ENCODE peak calls at places on chromosomes 2 and 18, in eight cellular contexts. U is psoas muscle; Z is ascending aorta; D is K562; V is brain microvascular endothelial cell; J is IMR-90; B is adrenal gland; G is CD4-positive, CD25-positive, alpha-beta regulatory T cell. P is an unnamed sample.
A peak's percentile ranks its signal among the peaks of the same experiment; 100 is the strongest.

GRCh38 chr18:48263913-48264506 is 145.2 kb downstream of the ZBTB7C start:
- DNase-seq in Z (no peak), D (no peak), G (no peak), B (no peak), U (no peak), V (no peak), J (no peak), P (no peak)

GRCh38 chr18:48345596-48345995 is 63.6 kb downstream of the ZBTB7C start:
- DNase-seq in B (no peak), G (no peak), V (peak; percentile 9), Z (no peak), U (peak; percentile 57), D (no peak), J (peak; percentile 4), P (no peak)

GRCh38 chr2:240916571-240917008 is 10.5 kb downstream of the CROCC2 start:
- DNase-seq in G (no peak), Z (peak; percentile 51), V (peak; percentile 30), U (peak; percentile 87), B (peak; percentile 14), D (peak; percentile 18), J (peak; percentile 84), P (no peak)

GRCh38 chr2:15243762-15244161 is 317.4 kb downstream of the NBAS start:
- DNase-seq in U (no peak), D (peak; percentile 25), J (peak; percentile 46), Z (no peak), V (peak; percentile 31), G (no peak), B (no peak), P (no peak)

GRCh38 chr2:161384864-161385263 is 31.2 kb upstream of the TBR1 start:
- DNase-seq in U (no peak), Z (no peak), V (no peak), J (no peak), D (no peak), G (peak; percentile 83), B (no peak), P (no peak)

GRCh38 chr2:161436411-161436810 is 20.3 kb downstream of the TBR1 start:
- DNase-seq in U (no peak), D (no peak), G (no peak), Z (no peak), J (peak; percentile 93), B (no peak), V (peak; percentile 51), P (no peak)

GRCh38 chr2:121075006-121075545 is 209.9 kb downstream of the TFCP2L1 start:
- DNase-seq in V (peak; percentile 98), B (no peak), U (peak; percentile 74), J (peak; percentile 93), D (peak; percentile 83), G (peak; percentile 42), Z (no peak), P (no peak)

GRCh38 chr2:25528173-25528572 is 145.2 kb downstream of the DTNB start:
- DNase-seq in J (peak; percentile 76), Z (no peak), U (no peak), B (no peak), D (no peak), V (peak; percentile 42), G (no peak), P (no peak)

GRCh38 chr2:29394311-29394710 is 279.1 kb downstream of the CLIP4 start:
- DNase-seq in V (no peak), J (no peak), D (no peak), U (no peak), Z (no peak), G (no peak), B (no peak), P (no peak)

GRCh38 chr2:17036343-17036742 is 370.7 kb upstream of the CYRIA start:
- DNase-seq in V (no peak), J (no peak), D (no peak), Z (no peak), B (no peak), U (no peak), G (no peak), P (no peak)

GRCh38 chr18:55234366-55235093 is 275.3 kb upstream of the CCDC68 start:
- DNase-seq in D (peak; percentile 50), U (peak; percentile 80), J (peak; percentile 79), V (peak; percentile 78), B (peak; percentile 82), Z (peak; percentile 23), G (peak; percentile 64), P (peak; percentile 51)

GRCh38 chr2:10245661-10246060 is 57.0 kb upstream of the HPCAL1 start:
- DNase-seq in U (no peak), Z (no peak), B (no peak), G (no peak), D (no peak), V (no peak), J (no peak), P (no peak)

GRCh38 chr2:30692829-30693265 is 114.4 kb downstream of the CAPN13 start:
- DNase-seq in G (no peak), Z (no peak), J (no peak), D (no peak), V (no peak), U (no peak), B (no peak), P (no peak)

GRCh38 chr2:69642709-69643601 is 584 bp downstream of the AAK1 start:
- DNase-seq in V (peak; percentile 79), U (peak; percentile 78), J (peak; percentile 85), D (peak; percentile 38), Z (peak; percentile 28), B (peak; percentile 72), G (peak; percentile 67), P (peak; percentile 43)

DNA sequence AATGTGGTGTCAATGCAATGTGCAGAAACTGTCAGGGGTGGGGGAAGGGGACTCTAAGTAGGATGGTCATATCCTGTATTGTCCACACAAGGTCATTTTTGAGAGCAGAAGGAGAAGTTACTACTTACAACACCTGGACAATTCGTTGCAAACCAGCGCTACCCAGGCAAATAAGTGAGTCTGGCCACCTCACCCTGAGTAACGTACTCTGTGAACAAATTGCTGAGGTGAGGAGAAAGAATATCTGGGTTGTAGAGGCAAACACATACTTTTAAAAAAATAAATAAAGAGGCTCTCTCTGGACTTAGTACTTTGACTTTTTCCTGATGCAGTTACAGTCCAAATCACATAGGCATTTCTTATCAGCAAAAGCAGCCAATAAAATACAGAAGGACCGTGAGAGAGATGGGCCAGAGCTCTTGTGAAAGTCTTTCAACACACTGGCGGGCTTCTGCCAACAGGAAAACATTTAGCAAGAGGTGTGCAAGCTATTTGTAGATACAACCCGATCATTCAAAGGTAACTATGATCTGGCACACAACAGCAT is 268.2 kb upstream of the ID2 start:
- DNase-seq in Z (no peak), D (no peak), J (peak; percentile 17), B (no peak), V (no peak), U (no peak), G (no peak), P (no peak)
- H3K27me3 ChIP-seq in Z (no peaks in the 10 kb centered on the region), D (peaks cover 47% of the 10 kb centered on the region), J (no peaks in the 10 kb centered on the region), B (no peaks in the 10 kb centered on the region), V (no peaks in the 10 kb centered on the region), U (no peaks in the 10 kb centered on the region), G (no peaks in the 10 kb centered on the region), P (peaks cover 3% of the 10 kb centered on the region)

GRCh38 chr2:135230150-135230549 is 178.1 kb downstream of the RAB3GAP1 start:
- DNase-seq in G (no peak), Z (no peak), U (no peak), J (no peak), D (no peak), V (no peak), B (no peak), P (no peak)
- H3K27ac ChIP-seq in G (no peak overlapping the region), Z (no peak overlapping the region), U (no peak overlapping the region), J (no peak overlapping the region), D (no peak overlapping the region), V (no peak overlapping the region), B (no peak overlapping the region), P (no peak overlapping the region)

GRCh38 chr2:88927142-88927541 is 235.7 kb downstream of the RPIA start:
- DNase-seq in V (no peak), G (no peak), U (no peak), Z (no peak), D (no peak), J (no peak), B (no peak), P (no peak)

GRCh38 chr2:88933077-88933476 is 241.6 kb downstream of the RPIA start:
- DNase-seq in B (no peak), U (no peak), V (no peak), Z (no peak), J (no peak), D (no peak), G (no peak), P (no peak)

GRCh38 chr2:88933980-88934379 is 242.5 kb downstream of the RPIA start:
- DNase-seq in Z (no peak), U (no peak), B (no peak), J (no peak), D (no peak), V (peak; percentile 12), G (peak; percentile 6), P (no peak)

DNA sequence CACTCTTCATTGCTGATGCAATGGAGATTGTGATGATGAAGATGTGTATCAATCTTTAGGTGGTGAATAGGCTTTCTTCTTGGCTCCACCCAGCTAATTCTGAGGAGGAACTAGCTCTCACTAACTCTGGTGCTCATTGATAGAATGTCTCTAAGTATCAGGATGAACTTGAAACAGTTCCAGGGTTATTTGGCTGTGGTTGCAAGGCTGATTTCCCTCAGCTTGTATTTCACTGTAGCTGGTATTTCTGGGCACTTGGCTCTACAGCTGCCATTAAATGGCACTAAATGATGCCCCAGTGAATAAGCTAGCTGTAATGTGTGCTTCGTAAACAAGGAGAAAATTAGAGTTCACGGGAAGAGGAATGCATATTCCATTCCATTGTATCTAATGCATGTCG is 241.2 kb downstream of the RPIA start:
- DNase-seq in J (no peak), V (no peak), D (no peak), Z (no peak), G (no peak), B (no peak), U (no peak), P (no peak)
- H3K27me3 ChIP-seq in J (no peaks in the 10 kb centered on the region), V (no peaks in the 10 kb centered on the region), D (no peaks in the 10 kb centered on the region), Z (no peaks in the 10 kb centered on the region), G (peaks cover 7% of the 10 kb centered on the region), B (no peaks in the 10 kb centered on the region), U (no peaks in the 10 kb centered on the region), P (no peaks in the 10 kb centered on the region)

GRCh38 chr2:217208867-217209266 is 349.0 kb upstream of the TNP1 start:
- DNase-seq in B (no peak), D (no peak), J (no peak), U (no peak), G (no peak), V (no peak), Z (no peak), P (no peak)

GRCh38 chr2:217203086-217203485 is 343.2 kb upstream of the TNP1 start:
- DNase-seq in V (no peak), J (no peak), U (no peak), D (no peak), Z (no peak), G (no peak), B (no peak), P (no peak)

GRCh38 chr2:217206326-217206725 is 346.5 kb upstream of the TNP1 start:
- DNase-seq in Z (no peak), V (no peak), U (no peak), D (no peak), J (no peak), B (no peak), G (no peak), P (no peak)

GRCh38 chr2:217207387-217208010 is 347.6 kb upstream of the TNP1 start:
- DNase-seq in G (no peak), U (no peak), D (no peak), Z (no peak), B (no peak), V (no peak), J (no peak), P (no peak)

DNA sequence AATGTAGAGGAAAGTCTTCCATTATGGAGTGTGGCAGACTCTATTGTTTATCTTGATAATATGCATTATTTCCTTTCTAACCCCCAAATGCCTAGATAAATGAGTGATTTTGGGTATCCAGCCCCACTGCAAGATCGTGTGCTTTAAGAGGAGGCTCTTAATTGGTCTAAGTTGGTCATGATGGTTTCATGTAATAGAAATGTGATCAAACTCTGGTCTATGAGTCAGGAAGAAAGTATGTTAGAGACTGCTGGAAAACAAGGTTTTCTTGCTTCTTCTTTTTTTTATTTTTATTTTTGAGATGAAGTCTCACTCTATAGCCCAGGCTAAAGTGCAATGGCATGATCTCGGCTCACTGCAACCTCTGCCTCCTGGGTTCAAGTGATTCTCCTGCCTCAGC is 344.5 kb upstream of the TNP1 start:
- DNase-seq in U (no peak), D (no peak), B (no peak), G (no peak), V (no peak), J (peak; percentile 77), Z (no peak), P (no peak)
- H3K27ac ChIP-seq in U (no peak overlapping the region), D (no peak overlapping the region), B (no peak overlapping the region), G (no peak overlapping the region), V (no peak overlapping the region), J (no peak overlapping the region), Z (no peak overlapping the region), P (no peak overlapping the region)